ENCODE peak calls at places on chromosomes 7 and 10, in ten cellular contexts. One of them, this sample, is unnamed.

GRCh38 chr10:79344502-79345195 is 2.6 kb upstream of the PPIF start:
- DNase-seq in NCI-H1105: peak
- DNase-seq in CD14-positive monocyte: no peak
- DNase-seq in NCI-H510A: peak
- DNase-seq in GF-D8: no peak
- DNase-seq in activated naive CD4-positive, alpha-beta T cell: no peak
- DNase-seq in mucosa of gallbladder: no peak
- DNase-seq in natural killer cell treated with Interleukin-12 subunit alpha and Interleukin-12 subunit beta and Interleukin-15 and Interleukin-18, amount 100 ng/mL, for 72 hours: no peak
- DNase-seq in NCI-H460: no peak
- DNase-seq in kidney epithelial cell: no peak
- DNase-seq in this sample: no peak

GRCh38 chr7:118877187-118877586 is 652.7 kb downstream of the ANKRD7 start:
- DNase-seq in NCI-H1105: no peak
- DNase-seq in CD14-positive monocyte: no peak
- DNase-seq in NCI-H510A: no peak
- DNase-seq in GF-D8: no peak
- DNase-seq in activated naive CD4-positive, alpha-beta T cell: no peak
- DNase-seq in mucosa of gallbladder: no peak
- DNase-seq in natural killer cell treated with Interleukin-12 subunit alpha and Interleukin-12 subunit beta and Interleukin-15 and Interleukin-18, amount 100 ng/mL, for 72 hours: no peak
- DNase-seq in NCI-H460: no peak
- DNase-seq in kidney epithelial cell: no peak
- DNase-seq in this sample: no peak

GRCh38 chr10:119735451-119735850 is 9.6 kb downstream of the INPP5F start:
- DNase-seq in NCI-H1105: no peak
- DNase-seq in CD14-positive monocyte: no peak
- DNase-seq in NCI-H510A: no peak
- DNase-seq in GF-D8: no peak
- DNase-seq in activated naive CD4-positive, alpha-beta T cell: no peak
- DNase-seq in mucosa of gallbladder: no peak
- DNase-seq in natural killer cell treated with Interleukin-12 subunit alpha and Interleukin-12 subunit beta and Interleukin-15 and Interleukin-18, amount 100 ng/mL, for 72 hours: no peak
- DNase-seq in NCI-H460: no peak
- DNase-seq in kidney epithelial cell: no peak
- DNase-seq in this sample: no peak

GRCh38 chr10:75542902-75543301 is 111.5 kb downstream of the LRMDA start:
- DNase-seq in NCI-H1105: no peak
- DNase-seq in CD14-positive monocyte: no peak
- DNase-seq in NCI-H510A: no peak
- DNase-seq in GF-D8: no peak
- DNase-seq in activated naive CD4-positive, alpha-beta T cell: no peak
- DNase-seq in mucosa of gallbladder: no peak
- DNase-seq in natural killer cell treated with Interleukin-12 subunit alpha and Interleukin-12 subunit beta and Interleukin-15 and Interleukin-18, amount 100 ng/mL, for 72 hours: no peak
- DNase-seq in NCI-H460: no peak
- DNase-seq in kidney epithelial cell: no peak
- DNase-seq in this sample: no peak

GRCh38 chr10:132637477-132638129 is 100.0 kb downstream of the INPP5A start:
- DNase-seq in NCI-H1105: peak
- DNase-seq in CD14-positive monocyte: no peak
- DNase-seq in NCI-H510A: no peak
- DNase-seq in GF-D8: peak
- DNase-seq in activated naive CD4-positive, alpha-beta T cell: no peak
- DNase-seq in mucosa of gallbladder: no peak
- DNase-seq in natural killer cell treated with Interleukin-12 subunit alpha and Interleukin-12 subunit beta and Interleukin-15 and Interleukin-18, amount 100 ng/mL, for 72 hours: no peak
- DNase-seq in NCI-H460: peak
- DNase-seq in kidney epithelial cell: no peak
- DNase-seq in this sample: no peak

GRCh38 chr7:105776068-105776790 is 100.2 kb downstream of the ATXN7L1 start:
- DNase-seq in NCI-H1105: no peak
- DNase-seq in CD14-positive monocyte: no peak
- DNase-seq in NCI-H510A: no peak
- DNase-seq in GF-D8: no peak
- DNase-seq in activated naive CD4-positive, alpha-beta T cell: no peak
- DNase-seq in mucosa of gallbladder: peak
- DNase-seq in natural killer cell treated with Interleukin-12 subunit alpha and Interleukin-12 subunit beta and Interleukin-15 and Interleukin-18, amount 100 ng/mL, for 72 hours: no peak
- DNase-seq in NCI-H460: peak
- DNase-seq in kidney epithelial cell: peak
- DNase-seq in this sample: no peak

GRCh38 chr7:97298561-97298960 is 181.1 kb downstream of the SDHAF3 start:
- DNase-seq in NCI-H1105: no peak
- DNase-seq in CD14-positive monocyte: no peak
- DNase-seq in NCI-H510A: no peak
- DNase-seq in GF-D8: no peak
- DNase-seq in activated naive CD4-positive, alpha-beta T cell: no peak
- DNase-seq in mucosa of gallbladder: no peak
- DNase-seq in natural killer cell treated with Interleukin-12 subunit alpha and Interleukin-12 subunit beta and Interleukin-15 and Interleukin-18, amount 100 ng/mL, for 72 hours: no peak
- DNase-seq in NCI-H460: peak
- DNase-seq in kidney epithelial cell: no peak
- DNase-seq in this sample: no peak

GRCh38 chr10:69901623-69902505 is 100.2 kb downstream of the COL13A1 start:
- DNase-seq in NCI-H1105: no peak
- DNase-seq in CD14-positive monocyte: no peak
- DNase-seq in NCI-H510A: peak
- DNase-seq in GF-D8: no peak
- DNase-seq in activated naive CD4-positive, alpha-beta T cell: peak
- DNase-seq in mucosa of gallbladder: peak
- DNase-seq in natural killer cell treated with Interleukin-12 subunit alpha and Interleukin-12 subunit beta and Interleukin-15 and Interleukin-18, amount 100 ng/mL, for 72 hours: no peak
- DNase-seq in NCI-H460: peak
- DNase-seq in kidney epithelial cell: no peak
- DNase-seq in this sample: no peak

GRCh38 chr10:108904163-108904878 is 1019.0 kb downstream of the XPNPEP1 start:
- DNase-seq in NCI-H1105: peak
- DNase-seq in CD14-positive monocyte: no peak
- DNase-seq in NCI-H510A: no peak
- DNase-seq in GF-D8: no peak
- DNase-seq in activated naive CD4-positive, alpha-beta T cell: no peak
- DNase-seq in mucosa of gallbladder: no peak
- DNase-seq in natural killer cell treated with Interleukin-12 subunit alpha and Interleukin-12 subunit beta and Interleukin-15 and Interleukin-18, amount 100 ng/mL, for 72 hours: no peak
- DNase-seq in NCI-H460: no peak
- DNase-seq in kidney epithelial cell: no peak
- DNase-seq in this sample: no peak

GRCh38 chr7:12565873-12566272 is 4.6 kb upstream of the SCIN start:
- DNase-seq in NCI-H1105: no peak
- DNase-seq in CD14-positive monocyte: no peak
- DNase-seq in NCI-H510A: no peak
- DNase-seq in GF-D8: no peak
- DNase-seq in activated naive CD4-positive, alpha-beta T cell: no peak
- DNase-seq in mucosa of gallbladder: no peak
- DNase-seq in natural killer cell treated with Interleukin-12 subunit alpha and Interleukin-12 subunit beta and Interleukin-15 and Interleukin-18, amount 100 ng/mL, for 72 hours: no peak
- DNase-seq in NCI-H460: no peak
- DNase-seq in kidney epithelial cell: no peak
- DNase-seq in this sample: no peak

GRCh38 chr10:57628592-57629284 is 639.0 kb downstream of the IPMK start:
- DNase-seq in NCI-H1105: peak
- DNase-seq in CD14-positive monocyte: no peak
- DNase-seq in NCI-H510A: no peak
- DNase-seq in GF-D8: no peak
- DNase-seq in activated naive CD4-positive, alpha-beta T cell: no peak
- DNase-seq in mucosa of gallbladder: peak
- DNase-seq in natural killer cell treated with Interleukin-12 subunit alpha and Interleukin-12 subunit beta and Interleukin-15 and Interleukin-18, amount 100 ng/mL, for 72 hours: no peak
- DNase-seq in NCI-H460: no peak
- DNase-seq in kidney epithelial cell: peak
- DNase-seq in this sample: no peak

GRCh38 chr10:74078037-74078436 is 72.6 kb downstream of the AP3M1 start:
- DNase-seq in NCI-H1105: no peak
- DNase-seq in CD14-positive monocyte: no peak
- DNase-seq in NCI-H510A: no peak
- DNase-seq in GF-D8: no peak
- DNase-seq in activated naive CD4-positive, alpha-beta T cell: no peak
- DNase-seq in mucosa of gallbladder: no peak
- DNase-seq in natural killer cell treated with Interleukin-12 subunit alpha and Interleukin-12 subunit beta and Interleukin-15 and Interleukin-18, amount 100 ng/mL, for 72 hours: peak
- DNase-seq in NCI-H460: no peak
- DNase-seq in kidney epithelial cell: no peak
- DNase-seq in this sample: no peak

GRCh38 chr7:91164948-91165845 is 99.0 kb upstream of the FZD1 start:
- DNase-seq in NCI-H1105: no peak
- DNase-seq in CD14-positive monocyte: no peak
- DNase-seq in NCI-H510A: no peak
- DNase-seq in GF-D8: no peak
- DNase-seq in activated naive CD4-positive, alpha-beta T cell: no peak
- DNase-seq in mucosa of gallbladder: no peak
- DNase-seq in natural killer cell treated with Interleukin-12 subunit alpha and Interleukin-12 subunit beta and Interleukin-15 and Interleukin-18, amount 100 ng/mL, for 72 hours: no peak
- DNase-seq in NCI-H460: no peak
- DNase-seq in kidney epithelial cell: peak
- DNase-seq in this sample: no peak

This sample was measured in stimulated activated CD4-positive, alpha-beta T cell treated with anti-CD3 and anti-CD28 coated beads, Interleukin-1b, Interleukin-23, amount 100 ng/mL, for 1 hour.